ENCODE peak calls at places on chromosome 2, in four cellular contexts. One of them, this sample, is unnamed.

GRCh38 chr2:173571021-173571821 is 216.5 kb downstream of the CDCA7 start:
- DNase-seq in GM23248: peak; percentile 50
- DNase-seq in HCT116: peak; percentile 24
- DNase-seq in MM.1S: no peak
- DNase-seq in this sample: peak; percentile 67

GRCh38 chr2:179460101-179460500 is 195.5 kb upstream of the SESTD1 start:
- DNase-seq in GM23248: peak; percentile 58
- DNase-seq in HCT116: no peak
- DNase-seq in MM.1S: no peak
- DNase-seq in this sample: peak; percentile 15

GRCh38 chr2:230795856-230796255 is 68.9 kb upstream of the ITM2C start:
- DNase-seq in GM23248: peak; percentile 54
- DNase-seq in HCT116: no peak
- DNase-seq in MM.1S: no peak
- DNase-seq in this sample: no peak

GRCh38 chr2:11027195-11027594 is 115.5 kb downstream of the KCNF1 start:
- DNase-seq in GM23248: no peak
- DNase-seq in HCT116: no peak
- DNase-seq in MM.1S: no peak
- DNase-seq in this sample: no peak

GRCh38 chr2:115580784-115581183 is 1138.3 kb downstream of the DPP10 start:
- DNase-seq in GM23248: no peak
- DNase-seq in HCT116: no peak
- DNase-seq in MM.1S: no peak
- DNase-seq in this sample: no peak

GRCh38 chr2:71617266-71617665 is 163.9 kb downstream of the DYSF start:
- DNase-seq in GM23248: no peak
- DNase-seq in HCT116: no peak
- DNase-seq in MM.1S: no peak
- DNase-seq in this sample: no peak

GRCh38 chr2:169765523-169765922 is 31.9 kb downstream of the KLHL23 start:
- DNase-seq in GM23248: no peak
- DNase-seq in HCT116: no peak
- DNase-seq in MM.1S: no peak
- DNase-seq in this sample: peak; percentile 23

GRCh38 chr2:30670453-30670852 is 136.8 kb downstream of the CAPN13 start:
- DNase-seq in GM23248: no peak
- DNase-seq in HCT116: no peak
- DNase-seq in MM.1S: no peak
- DNase-seq in this sample: no peak

GRCh38 chr2:225994748-225995405 is 595.4 kb downstream of the NYAP2 start:
- DNase-seq in GM23248: peak; percentile 41
- DNase-seq in HCT116: no peak
- DNase-seq in MM.1S: no peak
- DNase-seq in this sample: no peak

GRCh38 chr2:23485841-23486395 is 100.9 kb downstream of the KLHL29 start:
- DNase-seq in GM23248: no peak
- DNase-seq in HCT116: no peak
- DNase-seq in MM.1S: no peak
- DNase-seq in this sample: no peak

GRCh38 chr2:26786207-26787023 is 559 bp downstream of the CENPA start:
- DNase-seq in GM23248: peak; percentile 53
- DNase-seq in HCT116: no peak
- DNase-seq in MM.1S: peak; percentile 41
- DNase-seq in this sample: no peak

GRCh38 chr2:60365556-60365955 is 187.9 kb downstream of the BCL11A start:
- DNase-seq in GM23248: no peak
- DNase-seq in HCT116: no peak
- DNase-seq in MM.1S: no peak
- DNase-seq in this sample: no peak

GRCh38 chr2:206969192-206969591 is 29.9 kb downstream of the CPO start:
- DNase-seq in GM23248: no peak
- DNase-seq in HCT116: no peak
- DNase-seq in MM.1S: no peak
- DNase-seq in this sample: no peak

GRCh38 chr2:197675246-197675645 is at the start of gene RFTN2:
- DNase-seq in GM23248: peak; percentile 40
- DNase-seq in HCT116: no peak
- DNase-seq in MM.1S: no peak
- DNase-seq in this sample: no peak

GRCh38 chr2:180222642-180223041 is 215.5 kb upstream of the CWC22 start:
- DNase-seq in GM23248: peak; percentile 98
- DNase-seq in HCT116: no peak
- DNase-seq in MM.1S: no peak
- DNase-seq in this sample: peak; percentile 53

GRCh38 chr2:240644859-240645301 is 19.6 kb downstream of the GPR35 start:
- DNase-seq in GM23248: no peak
- DNase-seq in HCT116: no peak
- DNase-seq in MM.1S: no peak
- DNase-seq in this sample: no peak

GRCh38 chr2:24471662-24472061 is 19.4 kb upstream of the NCOA1 start:
- DNase-seq in GM23248: peak; percentile 4
- DNase-seq in HCT116: no peak
- DNase-seq in MM.1S: no peak
- DNase-seq in this sample: no peak

GRCh38 chr2:70203086-70203485 is 12.3 kb upstream of the C2orf42 start:
- DNase-seq in GM23248: no peak
- DNase-seq in HCT116: no peak
- DNase-seq in MM.1S: no peak
- DNase-seq in this sample: no peak

GRCh38 chr2:200677721-200678532 is 92.1 kb downstream of the AOX1 start:
- DNase-seq in GM23248: peak; percentile 65
- DNase-seq in HCT116: no peak
- DNase-seq in MM.1S: no peak
- DNase-seq in this sample: no peak

GRCh38 chr2:74739129-74739528 is 85.1 kb downstream of the SEMA4F start:
- DNase-seq in GM23248: peak; percentile 41
- DNase-seq in HCT116: no peak
- DNase-seq in MM.1S: no peak
- DNase-seq in this sample: no peak

GRCh38 chr2:74741651-74742050 is 87.6 kb downstream of the SEMA4F start:
- DNase-seq in GM23248: peak; percentile 32
- DNase-seq in HCT116: no peak
- DNase-seq in MM.1S: no peak
- DNase-seq in this sample: no peak

GRCh38 chr2:74741076-74741460 is 87.0 kb downstream of the SEMA4F start:
- DNase-seq in GM23248: no peak
- DNase-seq in HCT116: no peak
- DNase-seq in MM.1S: no peak
- DNase-seq in this sample: no peak

GRCh38 chr2:74739733-74740241 is 85.7 kb downstream of the SEMA4F start:
- DNase-seq in GM23248: peak; percentile 8
- DNase-seq in HCT116: no peak
- DNase-seq in MM.1S: no peak
- DNase-seq in this sample: no peak

DNA sequence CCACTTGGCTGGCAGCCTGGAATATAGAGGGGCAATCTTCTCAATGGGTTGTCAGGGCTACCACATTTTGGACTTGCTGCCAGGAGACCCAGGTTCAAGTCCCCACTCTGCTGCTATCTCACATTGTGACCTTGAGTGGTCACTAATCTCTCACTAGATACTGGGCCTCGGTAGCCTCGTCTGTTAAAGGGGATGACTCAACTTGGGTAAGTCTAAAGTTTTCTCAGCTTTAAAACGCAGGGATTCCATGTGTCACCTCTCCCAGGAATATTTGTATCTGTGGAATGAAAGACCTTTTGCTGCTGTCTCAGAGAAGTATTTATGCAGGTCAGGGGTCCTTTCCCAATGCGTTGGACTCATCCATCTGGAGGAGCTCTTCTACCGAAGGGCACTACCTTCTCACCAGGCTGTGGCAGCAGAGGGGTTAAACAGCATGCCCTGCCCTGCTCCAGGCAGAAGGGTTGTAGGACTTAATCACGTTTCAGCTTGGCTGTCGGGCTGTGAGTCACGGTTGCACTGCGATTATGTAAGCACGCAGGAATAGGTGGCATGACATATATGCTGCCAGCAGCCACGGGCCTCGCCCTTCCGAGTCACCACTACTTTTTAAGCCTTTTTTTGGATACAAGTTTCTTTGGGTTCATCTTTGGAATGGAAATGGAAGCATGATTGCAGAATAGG is 86.5 kb downstream of the SEMA4F start:
- DNase-seq in GM23248: peak; percentile 99
- DNase-seq in HCT116: peak; percentile 95
- DNase-seq in MM.1S: no peak
- DNase-seq in this sample: peak; percentile 87
- TF ChIP-seq EZH2phosphoT487 in GM23248: no peak
- TF ChIP-seq EZH2phosphoT487 in HCT116: no peak
- TF ChIP-seq EZH2phosphoT487 in MM.1S: no peak
- TF ChIP-seq EZH2phosphoT487 in this sample: no peak

GRCh38 chr2:128374711-128375413 is 56.2 kb upstream of the HS6ST1 start:
- DNase-seq in GM23248: no peak
- DNase-seq in HCT116: no peak
- DNase-seq in MM.1S: no peak
- DNase-seq in this sample: peak; percentile 41
- H3K4me2 ChIP-seq in GM23248: peak overlapping the region; percentile 41
- H3K4me2 ChIP-seq in HCT116: no peak overlapping the region
- H3K4me2 ChIP-seq in MM.1S: no peak overlapping the region
- H3K4me2 ChIP-seq in this sample: no peak overlapping the region

GRCh38 chr2:88857951-88858406 is 166.5 kb downstream of the RPIA start:
- DNase-seq in GM23248: no peak
- DNase-seq in HCT116: no peak
- DNase-seq in MM.1S: no peak
- DNase-seq in this sample: no peak
- H3K27ac ChIP-seq in GM23248: no peak overlapping the region
- H3K27ac ChIP-seq in HCT116: no peak overlapping the region
- H3K27ac ChIP-seq in MM.1S: no peak overlapping the region
- H3K27ac ChIP-seq in this sample: no peak overlapping the region

GRCh38 chr2:3659447-3660432 is 1.7 kb downstream of the ALLC start:
- DNase-seq in GM23248: no peak
- DNase-seq in HCT116: no peak
- DNase-seq in MM.1S: no peak
- DNase-seq in this sample: no peak
- TF ChIP-seq EZH2phosphoT487 in GM23248: no peak
- TF ChIP-seq EZH2phosphoT487 in HCT116: no peak
- TF ChIP-seq EZH2phosphoT487 in MM.1S: no peak
- TF ChIP-seq EZH2phosphoT487 in this sample: no peak

DNA sequence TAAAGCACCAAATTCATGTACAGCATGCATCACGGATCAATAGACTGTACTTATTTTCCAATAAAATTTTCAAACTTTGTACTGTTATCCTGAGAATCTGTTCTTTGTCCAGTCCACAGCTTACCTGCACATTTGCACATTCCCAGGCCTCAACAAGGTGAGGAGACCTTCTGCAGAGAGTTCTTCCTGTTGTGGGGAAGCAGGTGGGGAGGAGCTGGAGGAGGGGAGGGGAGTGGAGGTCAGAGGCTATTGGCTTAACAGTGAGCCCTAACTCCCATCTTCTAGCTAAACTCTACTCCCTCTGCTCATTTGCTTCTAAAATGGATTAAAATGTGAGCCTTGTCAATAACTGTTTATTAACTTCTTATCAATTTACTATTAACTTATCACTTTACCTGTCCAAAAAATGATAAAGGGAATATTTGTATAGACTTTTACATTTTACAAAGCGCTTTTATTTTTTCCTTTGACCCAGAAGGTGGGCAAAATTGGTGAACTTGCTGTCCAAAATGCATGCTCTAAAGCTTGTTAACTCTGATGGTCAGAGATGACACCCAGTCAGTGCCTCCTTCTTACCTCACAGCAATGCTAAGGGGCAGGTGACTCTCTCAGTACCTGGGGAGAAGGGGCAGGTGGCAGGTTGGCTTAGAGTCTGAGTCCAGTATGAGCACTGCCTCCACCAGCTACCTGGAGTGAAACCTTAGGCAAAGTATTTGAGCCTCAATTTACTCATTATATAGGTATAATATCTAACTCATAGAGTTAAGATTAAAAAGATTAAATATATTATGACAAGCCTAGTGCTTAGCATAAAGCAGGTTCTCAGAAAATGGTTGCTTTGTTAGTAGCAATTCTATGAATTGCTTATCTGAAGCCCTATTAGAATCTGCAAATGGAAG is 6.8 kb upstream of the IL1RL2 start:
- DNase-seq in GM23248: no peak
- DNase-seq in HCT116: no peak
- DNase-seq in MM.1S: no peak
- DNase-seq in this sample: no peak
- H3K4me2 ChIP-seq in GM23248: no peak overlapping the region
- H3K4me2 ChIP-seq in HCT116: no peak overlapping the region
- H3K4me2 ChIP-seq in MM.1S: no peak overlapping the region
- H3K4me2 ChIP-seq in this sample: no peak overlapping the region

DNA sequence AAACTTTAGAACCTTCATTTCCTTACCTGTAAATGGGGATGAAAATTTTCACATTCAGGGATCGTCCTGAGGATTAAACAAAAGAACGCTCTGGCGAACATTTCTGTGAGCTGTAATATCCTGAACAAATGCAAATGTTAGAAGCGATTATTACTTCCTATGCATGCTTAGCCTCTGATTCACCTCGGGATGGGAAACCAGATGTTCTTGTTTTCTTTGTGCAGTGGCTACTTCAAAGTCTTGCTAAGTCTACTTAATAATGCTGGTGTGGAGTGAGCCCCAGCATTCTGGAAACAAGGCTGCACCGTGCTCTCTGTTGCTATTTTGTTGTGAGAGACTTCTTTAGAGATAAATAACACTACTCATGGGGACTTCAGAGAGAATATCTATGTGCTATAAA is 119.1 kb upstream of the PELI1 start:
- DNase-seq in GM23248: peak; percentile 86
- DNase-seq in HCT116: no peak
- DNase-seq in MM.1S: peak; percentile 40
- DNase-seq in this sample: peak; percentile 65
- H3K27ac ChIP-seq in GM23248: no peak overlapping the region
- H3K27ac ChIP-seq in HCT116: no peak overlapping the region
- H3K27ac ChIP-seq in MM.1S: peak overlapping the region; percentile 5
- H3K27ac ChIP-seq in this sample: peak overlapping the region; percentile 83

DNA sequence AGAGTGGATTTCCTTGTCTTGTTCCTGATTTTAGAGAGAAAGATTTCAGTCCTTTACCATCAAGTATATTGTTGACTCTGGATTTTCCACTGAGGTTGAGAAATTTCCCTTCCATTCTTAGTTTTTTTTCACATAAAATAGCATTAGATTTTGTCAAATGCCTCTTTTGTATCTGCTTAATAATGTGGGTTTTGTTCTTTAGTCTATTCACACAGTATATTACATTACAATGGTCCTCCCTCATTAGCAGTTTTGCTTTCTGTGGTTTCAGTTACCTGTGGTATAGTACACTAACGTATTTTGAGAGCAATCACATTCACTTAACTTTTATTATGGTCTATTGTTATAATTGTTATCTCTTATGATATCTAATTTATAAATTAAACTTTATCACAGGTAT is 105.5 kb downstream of the THADA start:
- DNase-seq in GM23248: no peak
- DNase-seq in HCT116: no peak
- DNase-seq in MM.1S: no peak
- DNase-seq in this sample: no peak
- TF ChIP-seq EZH2phosphoT487 in GM23248: no peak
- TF ChIP-seq EZH2phosphoT487 in HCT116: no peak
- TF ChIP-seq EZH2phosphoT487 in MM.1S: no peak
- TF ChIP-seq EZH2phosphoT487 in this sample: no peak

GRCh38 chr2:55848096-55848495 is 75.5 kb downstream of the EFEMP1 start:
- DNase-seq in GM23248: no peak
- DNase-seq in HCT116: no peak
- DNase-seq in MM.1S: no peak
- DNase-seq in this sample: no peak
- H3K4me2 ChIP-seq in GM23248: no peak overlapping the region
- H3K4me2 ChIP-seq in HCT116: no peak overlapping the region
- H3K4me2 ChIP-seq in MM.1S: no peak overlapping the region
- H3K4me2 ChIP-seq in this sample: no peak overlapping the region